ENCODE peak calls at places on chromosome 16, in nine cellular contexts. N, J, F, D, B, G, Q, C and M are unnamed samples.

GRCh38 chr16:86436466-86437185 is 73.7 kb upstream of the FOXF1 start:
- DNase-seq in C (no peak), J (no peak), G (no peak), B (no peak), N (no peak), Q (no peak), F (no peak), D (peak), M (no peak)

GRCh38 chr16:71357681-71358080 is 842 bp upstream of the CALB2 start:
- DNase-seq in F (no peak), J (no peak), C (no peak), Q (no peak), N (no peak), D (peak), B (no peak), G (no peak), M (no peak)

GRCh38 chr16:72092832-72093447 is 480 bp downstream of the TXNL4B start:
- DNase-seq in C (peak), N (no peak), D (peak), B (no peak), G (no peak), Q (peak), F (no peak), J (peak), M (no peak)

GRCh38 chr16:15954814-15955151 is 5.4 kb downstream of the ABCC1 start:
- DNase-seq in N (no peak), B (no peak), Q (no peak), D (no peak), J (no peak), F (no peak), G (no peak), C (peak), M (no peak)

GRCh38 chr16:74984194-74984669 is 691 bp downstream of the WDR59 start:
- DNase-seq in D (peak), B (no peak), G (peak), F (no peak), Q (no peak), J (no peak), C (peak), N (no peak), M (no peak)

GRCh38 chr16:30956601-30957455 is 726 bp upstream of the SETD1A start:
- DNase-seq in D (peak), G (peak), B (peak), J (peak), C (peak), N (peak), Q (no peak), F (no peak), M (no peak)

GRCh38 chr16:75483222-75483621 is 12.0 kb downstream of the CHST6 start:
- DNase-seq in G (no peak), J (no peak), B (no peak), C (no peak), N (no peak), D (peak), F (no peak), Q (no peak), M (no peak)

GRCh38 chr16:80376941-80377340 is 163.9 kb upstream of the DYNLRB2 start:
- DNase-seq in G (no peak), C (no peak), F (no peak), Q (no peak), D (no peak), J (no peak), B (no peak), N (no peak), M (no peak)

GRCh38 chr16:87086156-87086555 is 231.0 kb downstream of the C16orf95 start:
- DNase-seq in D (peak), F (no peak), Q (peak), G (no peak), J (peak), B (no peak), C (peak), N (no peak), M (no peak)

GRCh38 chr16:76946879-76947278 is 244.1 kb upstream of the MON1B start:
- DNase-seq in N (no peak), C (no peak), B (no peak), Q (peak), G (no peak), J (peak), D (peak), F (no peak), M (no peak)

GRCh38 chr16:61900482-61900881 is 135.8 kb downstream of the CDH8 start:
- DNase-seq in G (no peak), N (no peak), J (peak), Q (peak), D (peak), F (no peak), C (peak), B (no peak), M (no peak)